ENCODE peak calls at places on chromosome 17, in nine cellular contexts. D, R, J, N, H, F, Q, K and I are unnamed samples.

GRCh38 chr17:20073056-20073979 is 64.2 kb downstream of the SPECC1 start:
- DNase-seq in D (peak; percentile 65), R (no peak), J (no peak), N (peak; percentile 65), H (no peak), F (peak; percentile 40), Q (peak; percentile 52), K (no peak), I (no peak)

GRCh38 chr17:53628011-53628410 is 194.7 kb upstream of the KIF2B start:
- DNase-seq in D (no peak), R (no peak), J (no peak), N (no peak), H (no peak), F (no peak), Q (peak; percentile 82), K (no peak), I (no peak)

GRCh38 chr17:48804936-48805411 is 12.1 kb downstream of the TTLL6 start:
- DNase-seq in D (peak; percentile 56), R (peak; percentile 63), J (peak; percentile 68), N (peak; percentile 41), H (no peak), F (peak; percentile 35), Q (peak; percentile 14), K (peak; percentile 78), I (peak; percentile 86)

GRCh38 chr17:65163990-65164495 is 26.9 kb downstream of the RGS9 start:
- DNase-seq in D (no peak), R (no peak), J (no peak), N (no peak), H (no peak), F (no peak), Q (peak; percentile 38), K (peak; percentile 70), I (no peak)

GRCh38 chr17:71975998-71976649 is 144.7 kb upstream of the SOX9 start:
- DNase-seq in D (peak; percentile 69), R (peak; percentile 91), J (no peak), N (peak; percentile 76), H (peak; percentile 76), F (peak; percentile 93), Q (peak; percentile 97), K (peak; percentile 85), I (no peak)

GRCh38 chr17:81302861-81303326 is 7.8 kb upstream of the SLC38A10 start:
- DNase-seq in D (no peak), R (no peak), J (no peak), N (no peak), H (no peak), F (no peak), Q (no peak), K (no peak), I (no peak)

GRCh38 chr17:65204001-65204400 is 66.8 kb downstream of the RGS9 start:
- DNase-seq in D (no peak), R (no peak), J (no peak), N (no peak), H (no peak), F (no peak), Q (no peak), K (no peak), I (no peak)

GRCh38 chr17:82804442-82805191 is 35.2 kb downstream of the ZNF750 start:
- DNase-seq in D (peak; percentile 49), R (no peak), J (no peak), N (peak; percentile 76), H (peak; percentile 19), F (peak; percentile 89), Q (peak; percentile 33), K (no peak), I (no peak)

DNA sequence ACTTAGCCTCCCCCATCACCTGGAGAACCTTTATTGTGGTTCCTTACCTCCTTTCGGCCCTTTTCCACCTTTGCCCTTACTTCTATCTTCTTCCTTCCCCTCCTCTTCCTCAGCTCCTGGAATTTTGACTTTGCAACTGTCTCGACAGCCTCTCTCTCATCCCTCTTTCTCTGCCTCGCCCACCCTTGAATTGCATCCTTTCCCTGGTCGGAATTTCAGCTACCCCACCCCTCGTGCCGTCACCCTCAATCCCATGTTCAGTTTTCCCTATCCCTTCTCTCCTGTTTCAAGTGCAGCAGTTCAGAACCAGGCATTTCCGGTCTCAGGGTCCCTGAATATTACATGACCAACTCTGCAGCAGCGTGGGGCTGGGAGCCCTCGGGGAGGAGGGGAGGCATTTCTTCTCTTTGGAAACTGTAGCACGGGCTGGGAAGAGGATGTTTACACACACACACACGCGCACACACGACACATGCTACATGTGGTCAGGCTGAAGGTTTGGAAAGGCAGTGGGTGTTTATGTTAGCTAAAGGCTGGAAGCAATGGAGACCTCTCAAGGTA is 881 bp downstream of the MINK1 start:
- DNase-seq in D (peak; percentile 48), R (no peak), J (peak; percentile 58), N (peak; percentile 38), H (no peak), F (peak; percentile 28), Q (peak; percentile 52), K (peak; percentile 26), I (peak; percentile 13)
- H3K4me1 ChIP-seq in D (peaks cover 47% of the 10 kb centered on the region), R (no peaks in the 10 kb centered on the region), J (peaks cover 20% of the 10 kb centered on the region), N (peaks cover 41% of the 10 kb centered on the region), H (peaks cover 9% of the 10 kb centered on the region), F (peaks cover 12% of the 10 kb centered on the region), Q (peaks cover 5% of the 10 kb centered on the region), K (peaks cover 21% of the 10 kb centered on the region), I (peaks cover 13% of the 10 kb centered on the region)

GRCh38 chr17:66782866-66783265 is 52.1 kb upstream of the CACNG5 start:
- DNase-seq in D (no peak), R (no peak), J (no peak), N (no peak), H (no peak), F (no peak), Q (no peak), K (no peak), I (no peak)

GRCh38 chr17:66779186-66779585 is 55.7 kb upstream of the CACNG5 start:
- DNase-seq in D (no peak), R (no peak), J (no peak), N (no peak), H (no peak), F (no peak), Q (no peak), K (no peak), I (no peak)

GRCh38 chr17:66778531-66778930 is 56.4 kb upstream of the CACNG5 start:
- DNase-seq in D (no peak), R (no peak), J (no peak), N (no peak), H (no peak), F (no peak), Q (no peak), K (no peak), I (no peak)

GRCh38 chr17:66783656-66784381 is 51.1 kb upstream of the CACNG5 start:
- DNase-seq in D (no peak), R (no peak), J (no peak), N (no peak), H (no peak), F (no peak), Q (no peak), K (no peak), I (no peak)

DNA sequence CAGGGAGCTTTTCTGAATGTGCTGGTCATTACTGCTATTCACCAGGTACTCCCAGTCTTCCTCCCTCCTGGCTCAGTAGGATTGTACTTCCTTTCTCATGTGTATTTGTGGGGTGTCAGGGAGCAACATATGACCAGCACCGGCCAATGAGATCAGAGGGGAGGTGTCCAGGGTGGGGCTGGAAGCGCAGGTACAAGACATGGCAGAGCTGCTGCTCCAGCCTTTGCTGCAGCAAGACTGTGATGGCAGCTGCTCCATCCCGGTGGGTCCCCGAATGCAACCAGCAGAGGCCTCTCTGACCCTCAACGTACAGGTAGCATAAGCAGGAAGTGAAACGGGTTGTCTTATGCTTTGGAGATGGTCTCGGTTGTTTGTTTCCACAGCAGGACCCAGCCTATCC is 53.8 kb upstream of the CACNG5 start:
- DNase-seq in D (no peak), R (no peak), J (no peak), N (no peak), H (no peak), F (no peak), Q (no peak), K (no peak), I (no peak)
- H3K4me1 ChIP-seq in D (no peaks in the 10 kb centered on the region), R (no peaks in the 10 kb centered on the region), J (no peaks in the 10 kb centered on the region), N (no peaks in the 10 kb centered on the region), H (no peaks in the 10 kb centered on the region), F (no peaks in the 10 kb centered on the region), Q (no peaks in the 10 kb centered on the region), K (no peaks in the 10 kb centered on the region), I (peaks cover 6% of the 10 kb centered on the region)

GRCh38 chr17:31490019-31490383 is 98.5 kb downstream of the RAB11FIP4 start:
- DNase-seq in D (no peak), R (no peak), J (no peak), N (no peak), H (no peak), F (no peak), Q (no peak), K (no peak), I (no peak)

GRCh38 chr17:31492206-31492605 is 100.7 kb downstream of the RAB11FIP4 start:
- DNase-seq in D (no peak), R (no peak), J (no peak), N (no peak), H (no peak), F (no peak), Q (no peak), K (no peak), I (no peak)

GRCh38 chr17:31492880-31493655 is 101.6 kb downstream of the RAB11FIP4 start:
- DNase-seq in D (peak; percentile 83), R (no peak), J (no peak), N (peak; percentile 42), H (peak; percentile 30), F (no peak), Q (peak; percentile 25), K (no peak), I (no peak)

GRCh38 chr17:31490991-31491793 is 99.7 kb downstream of the RAB11FIP4 start:
- DNase-seq in D (no peak), R (no peak), J (no peak), N (no peak), H (no peak), F (no peak), Q (no peak), K (no peak), I (no peak)

DNA sequence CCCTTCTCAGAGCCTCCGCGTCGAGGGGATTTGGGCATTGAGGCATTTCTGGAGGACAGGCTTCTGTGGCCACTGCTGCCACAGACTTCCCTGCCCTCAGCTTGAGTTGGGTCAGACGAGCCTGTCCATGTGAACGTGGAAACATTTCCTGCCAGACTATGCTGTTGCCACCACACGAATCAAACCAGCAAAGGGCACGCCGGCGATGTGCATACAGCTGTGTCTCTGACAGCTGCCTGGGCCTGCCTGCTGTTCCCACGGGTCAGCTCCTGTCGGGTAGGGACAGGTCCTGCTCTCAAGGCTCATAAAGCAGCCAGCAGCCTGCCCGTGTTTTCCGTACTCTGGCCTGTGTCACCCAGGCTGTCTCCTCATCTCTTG is 100.3 kb downstream of the RAB11FIP4 start:
- DNase-seq in D (no peak), R (no peak), J (no peak), N (no peak), H (no peak), F (no peak), Q (no peak), K (no peak), I (no peak)
- H3K4me1 ChIP-seq in D (peaks cover 88% of the 10 kb centered on the region), R (no peaks in the 10 kb centered on the region), J (peaks cover 14% of the 10 kb centered on the region), N (peaks cover 32% of the 10 kb centered on the region), H (peaks cover 8% of the 10 kb centered on the region), F (no peaks in the 10 kb centered on the region), Q (peaks cover 4% of the 10 kb centered on the region), K (peaks cover 12% of the 10 kb centered on the region), I (peaks cover 66% of the 10 kb centered on the region)

GRCh38 chr17:28720247-28720996 is 637 bp downstream of the RPL23A start:
- DNase-seq in D (no peak), R (no peak), J (no peak), N (no peak), H (no peak), F (no peak), Q (no peak), K (no peak), I (no peak)

GRCh38 chr17:28723159-28723835 is 2.7 kb downstream of the TLCD1 start:
- DNase-seq in D (no peak), R (no peak), J (no peak), N (no peak), H (no peak), F (no peak), Q (no peak), K (no peak), I (no peak)

GRCh38 chr17:28725166-28725659 is 820 bp downstream of the TLCD1 start:
- DNase-seq in D (no peak), R (no peak), J (no peak), N (no peak), H (no peak), F (no peak), Q (peak; percentile 77), K (peak; percentile 88), I (peak; percentile 67)

GRCh38 chr17:28724500-28725165 is 1.4 kb downstream of the TLCD1 start:
- DNase-seq in D (no peak), R (no peak), J (no peak), N (no peak), H (no peak), F (no peak), Q (no peak), K (peak; percentile 47), I (peak; percentile 36)

GRCh38 chr17:28722413-28723158 is 2.8 kb downstream of the RPL23A start:
- DNase-seq in D (no peak), R (no peak), J (no peak), N (no peak), H (no peak), F (no peak), Q (no peak), K (no peak), I (no peak)
- H3K4me1 ChIP-seq in D (peaks cover 88% of the 10 kb centered on the region), R (peaks cover 9% of the 10 kb centered on the region), J (peaks cover 15% of the 10 kb centered on the region), N (peaks cover 37% of the 10 kb centered on the region), H (peaks cover 41% of the 10 kb centered on the region), F (peaks cover 6% of the 10 kb centered on the region), Q (peaks cover 20% of the 10 kb centered on the region), K (peaks cover 50% of the 10 kb centered on the region), I (peaks cover 31% of the 10 kb centered on the region)